ENCODE peak calls at places on chromosomes 3 and 15, in six cellular contexts. M, K, I, J, G and H are unnamed samples.

GRCh38 chr15:89533861-89534544 is 37.6 kb upstream of the RHCG start:
- DNase-seq in M (no peak), K (peak; percentile 29), I (peak; percentile 40), J (no peak), G (no peak), H (no peak)

GRCh38 chr15:52284164-52284563 is 11.4 kb downstream of the MYO5C start:
- DNase-seq in M (no peak), K (peak; percentile 20), I (peak; percentile 5), J (no peak), G (peak; percentile 15), H (no peak)

GRCh38 chr3:147838650-147839049 is 429.5 kb downstream of the ZIC1 start:
- DNase-seq in M (no peak), K (no peak), I (peak; percentile 41), J (no peak), G (peak; percentile 1), H (no peak)

GRCh38 chr3:127820871-127821853 is 1.2 kb downstream of the MGLL start:
- DNase-seq in M (no peak), K (peak; percentile 36), I (no peak), J (no peak), G (peak; percentile 29), H (no peak)

GRCh38 chr3:154971341-154971740 is 108.8 kb upstream of the MME start:
- DNase-seq in M (no peak), K (no peak), I (no peak), J (no peak), G (no peak), H (no peak)

GRCh38 chr3:53970656-53971055 is 79.0 kb upstream of the SELENOK start:
- DNase-seq in M (no peak), K (peak; percentile 6), I (no peak), J (no peak), G (peak; percentile 5), H (no peak)

GRCh38 chr3:10738688-10739372 is 77.2 kb upstream of the SLC6A11 start:
- DNase-seq in M (peak; percentile 9), K (peak; percentile 84), I (peak; percentile 76), J (peak; percentile 95), G (peak; percentile 69), H (peak; percentile 13)

GRCh38 chr3:127425505-127426443 is 137.9 kb upstream of the PRR20G start:
- DNase-seq in M (no peak), K (no peak), I (no peak), J (no peak), G (no peak), H (no peak)

GRCh38 chr3:89841041-89841440 is 733.6 kb downstream of the EPHA3 start:
- DNase-seq in M (no peak), K (no peak), I (no peak), J (no peak), G (no peak), H (no peak)

GRCh38 chr15:90001683-90002427 is 731 bp downstream of the ZNF710 start:
- DNase-seq in M (no peak), K (peak; percentile 53), I (peak; percentile 70), J (no peak), G (peak; percentile 84), H (no peak)

GRCh38 chr3:184645304-184645703 is 66.6 kb downstream of the MAGEF1 start:
- DNase-seq in M (no peak), K (no peak), I (peak; percentile 41), J (no peak), G (no peak), H (no peak)

GRCh38 chr3:41693799-41694198 is 268.1 kb downstream of the ULK4 start:
- DNase-seq in M (no peak), K (no peak), I (no peak), J (no peak), G (no peak), H (no peak)

GRCh38 chr3:171058058-171058457 is 31.5 kb upstream of the SLC2A2 start:
- DNase-seq in M (no peak), K (no peak), I (peak; percentile 72), J (no peak), G (no peak), H (no peak)

GRCh38 chr15:91849749-91850161 is 3.8 kb upstream of the SLCO3A1 start:
- DNase-seq in M (no peak), K (peak; percentile 67), I (peak; percentile 80), J (no peak), G (peak; percentile 76), H (no peak)

GRCh38 chr3:123337226-123337625 is 111.7 kb downstream of the ADCY5 start:
- DNase-seq in M (no peak), K (no peak), I (no peak), J (no peak), G (no peak), H (no peak)

GRCh38 chr3:156317457-156317856 is 197.1 kb downstream of the KCNAB1 start:
- DNase-seq in M (no peak), K (peak; percentile 22), I (peak; percentile 50), J (no peak), G (peak; percentile 8), H (no peak)

GRCh38 chr15:60634815-60635214 is 155.9 kb upstream of the ICE2 start:
- DNase-seq in M (no peak), K (peak; percentile 45), I (no peak), J (no peak), G (peak; percentile 12), H (no peak)

GRCh38 chr3:37453393-37454391 is 279.3 kb upstream of the LRRFIP2 start:
- DNase-seq in M (no peak), K (peak; percentile 32), I (peak; percentile 31), J (peak; percentile 94), G (no peak), H (no peak)

GRCh38 chr3:43857361-43858051 is 166.8 kb downstream of the ABHD5 start:
- DNase-seq in M (no peak), K (no peak), I (no peak), J (peak; percentile 68), G (no peak), H (no peak)

GRCh38 chr3:43856351-43856750 is 165.6 kb downstream of the ABHD5 start:
- DNase-seq in M (no peak), K (no peak), I (no peak), J (peak; percentile 39), G (no peak), H (no peak)

GRCh38 chr3:43856761-43857160 is 166.0 kb downstream of the ABHD5 start:
- DNase-seq in M (no peak), K (no peak), I (no peak), J (peak; percentile 64), G (no peak), H (no peak)

GRCh38 chr3:43854916-43855315 is 164.2 kb downstream of the ABHD5 start:
- DNase-seq in M (no peak), K (no peak), I (no peak), J (no peak), G (no peak), H (no peak)

DNA sequence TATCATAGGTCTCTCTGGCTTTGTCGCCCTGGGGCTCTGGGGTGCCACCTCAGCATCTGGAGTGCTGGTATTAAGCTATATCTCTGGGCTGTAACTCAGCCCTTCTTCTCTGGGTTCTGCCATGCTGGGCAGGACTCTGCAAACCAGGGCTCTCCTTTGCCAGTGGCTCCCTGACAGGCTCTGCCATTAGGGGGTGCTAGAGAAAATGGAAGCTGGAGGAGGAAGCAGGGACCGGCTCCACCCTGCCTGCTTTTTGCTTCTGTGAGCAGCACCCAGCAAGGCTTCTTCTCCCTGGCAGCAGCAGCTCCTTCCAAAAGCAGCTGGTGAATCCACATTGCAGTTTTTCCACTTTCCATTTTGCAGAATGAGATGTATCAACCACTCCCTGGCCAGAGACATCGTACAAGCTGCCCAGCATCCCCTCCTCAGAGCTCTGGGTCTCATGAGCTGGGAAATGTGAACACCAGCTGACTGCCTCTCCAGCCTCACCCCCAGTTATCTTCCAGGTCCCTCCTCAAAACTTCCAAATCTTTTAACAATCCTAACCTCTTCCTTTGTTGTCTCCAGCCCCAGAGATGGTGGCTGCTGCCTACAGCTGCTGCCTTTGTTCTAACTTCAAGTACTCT is 165.0 kb downstream of the ABHD5 start:
- DNase-seq in M (no peak), K (peak; percentile 48), I (peak; percentile 80), J (peak; percentile 84), G (peak; percentile 62), H (no peak)
- H3K4me3 ChIP-seq in M (no peak overlapping the region), K (no peak overlapping the region), I (no peak overlapping the region), J (no peak overlapping the region), G (no peak overlapping the region), H (no peak overlapping the region)

GRCh38 chr3:174776636-174777035 is 82.5 kb upstream of the NAALADL2 start:
- DNase-seq in M (no peak), K (peak; percentile 52), I (no peak), J (no peak), G (no peak), H (no peak)
- H3K4me3 ChIP-seq in M (no peak overlapping the region), K (no peak overlapping the region), I (no peak overlapping the region), J (no peak overlapping the region), G (no peak overlapping the region), H (no peak overlapping the region)

GRCh38 chr3:150631515-150632221 is 28.5 kb downstream of the SELENOT start:
- DNase-seq in M (no peak), K (peak; percentile 40), I (no peak), J (no peak), G (no peak), H (no peak)

GRCh38 chr3:150635526-150635925 is 32.4 kb downstream of the SELENOT start:
- DNase-seq in M (no peak), K (no peak), I (no peak), J (no peak), G (peak; percentile 55), H (no peak)

GRCh38 chr3:150636258-150636657 is 33.1 kb downstream of the SELENOT start:
- DNase-seq in M (no peak), K (peak; percentile 9), I (no peak), J (no peak), G (no peak), H (no peak)

GRCh38 chr3:150639262-150639661 is 36.1 kb downstream of the SELENOT start:
- DNase-seq in M (no peak), K (no peak), I (no peak), J (no peak), G (no peak), H (no peak)

DNA sequence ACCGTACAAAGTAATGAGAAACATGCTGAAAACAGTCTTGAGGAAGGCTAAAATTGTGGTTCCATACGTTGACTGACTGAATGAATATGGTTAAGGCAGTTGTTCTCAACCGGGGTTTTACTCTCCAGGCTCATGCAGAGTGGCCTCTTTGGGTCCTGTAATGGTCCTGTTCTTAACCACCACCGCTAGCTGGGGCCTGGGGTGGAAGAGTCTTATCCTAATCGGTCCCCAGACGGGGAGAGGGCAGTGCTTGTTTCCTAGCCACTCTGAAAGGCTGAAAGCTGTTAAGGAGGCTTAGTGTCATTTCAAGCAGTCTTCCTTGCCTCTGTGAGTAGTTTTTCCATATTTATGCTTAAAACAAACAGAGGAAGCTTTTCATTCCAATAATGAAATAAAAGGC is 32.0 kb downstream of the SELENOT start:
- DNase-seq in M (no peak), K (no peak), I (no peak), J (no peak), G (peak; percentile 6), H (no peak)
- H3K4me3 ChIP-seq in M (no peak overlapping the region), K (no peak overlapping the region), I (no peak overlapping the region), J (no peak overlapping the region), G (no peak overlapping the region), H (no peak overlapping the region)

GRCh38 chr15:83207622-83208356 is at the start of gene HDGFL3:
- DNase-seq in M (no peak), K (peak; percentile 38), I (peak; percentile 68), J (no peak), G (peak; percentile 24), H (no peak)

GRCh38 chr15:83206971-83207621 is 527 bp downstream of the HDGFL3 start:
- DNase-seq in M (no peak), K (peak; percentile 62), I (peak; percentile 46), J (no peak), G (no peak), H (no peak)

GRCh38 chr15:83204697-83205096 is 2.9 kb downstream of the HDGFL3 start:
- DNase-seq in M (no peak), K (no peak), I (no peak), J (no peak), G (no peak), H (no peak)

GRCh38 chr15:83205725-83206324 is 1.8 kb downstream of the HDGFL3 start:
- DNase-seq in M (no peak), K (no peak), I (peak; percentile 66), J (no peak), G (no peak), H (no peak)

GRCh38 chr15:83206387-83206970 is 1.1 kb downstream of the HDGFL3 start:
- DNase-seq in M (no peak), K (no peak), I (peak; percentile 11), J (no peak), G (no peak), H (no peak)
- H3K4me3 ChIP-seq in M (peak overlapping the region; percentile 87), K (peak overlapping the region; percentile 94), I (peak overlapping the region; percentile 66), J (peak overlapping the region; percentile 90), G (no peak overlapping the region), H (peak overlapping the region; percentile 94)